ENCODE peak calls at places on chromosomes 2 and 18, in five cellular contexts. D is ovary, A is H1, C is foreskin fibroblast, G is mucosa of descending colon. U is an unnamed sample.
A peak's percentile ranks its signal among the peaks of the same experiment; 100 is the strongest.

GRCh38 chr18:73645175-73645715 is 502.4 kb downstream of the FBXO15 start:
- DNase-seq in D (no peak), A (no peak), C (peak; percentile 38), G (no peak), U (no peak)

GRCh38 chr18:25735447-25735846 is 355.0 kb downstream of the SS18 start:
- DNase-seq in D (no peak), A (no peak), C (no peak), G (no peak), U (no peak)

GRCh38 chr2:120832296-120833070 is 96.8 kb downstream of the GLI2 start:
- DNase-seq in D (no peak), A (no peak), C (no peak), G (no peak), U (no peak)

GRCh38 chr2:223759569-223760430 is 77.6 kb downstream of the AP1S3 start:
- DNase-seq in D (no peak), A (no peak), C (peak; percentile 43), G (no peak), U (peak; percentile 90)

GRCh38 chr18:24915547-24915946 is 436.4 kb downstream of the ZNF521 start:
- DNase-seq in D (no peak), A (no peak), C (peak; percentile 73), G (no peak), U (peak; percentile 0)

GRCh38 chr2:46032161-46032813 is 264.9 kb upstream of the EPAS1 start:
- DNase-seq in D (no peak), A (no peak), C (no peak), G (no peak), U (no peak)

GRCh38 chr2:134287323-134287722 is 33.5 kb downstream of the MGAT5 start:
- DNase-seq in D (no peak), A (no peak), C (no peak), G (no peak), U (no peak)

GRCh38 chr2:226121339-226121738 is 678.3 kb downstream of the IRS1 start:
- DNase-seq in D (no peak), A (no peak), C (peak; percentile 88), G (no peak), U (no peak)

GRCh38 chr2:152523091-152523490 is 188.1 kb downstream of the FMNL2 start:
- DNase-seq in D (no peak), A (no peak), C (peak; percentile 89), G (no peak), U (no peak)

GRCh38 chr2:43524180-43524965 is 71.5 kb downstream of the THADA start:
- DNase-seq in D (no peak), A (no peak), C (peak; percentile 65), G (no peak), U (no peak)

GRCh38 chr2:190607014-190607597 is 41.8 kb upstream of the NAB1 start:
- DNase-seq in D (no peak), A (no peak), C (peak; percentile 20), G (no peak), U (no peak)

GRCh38 chr2:11583203-11583752 is 49.4 kb downstream of the GREB1 start:
- DNase-seq in D (peak; percentile 69), A (no peak), C (peak; percentile 30), G (no peak), U (no peak)

GRCh38 chr2:113157897-113158753 is 15.6 kb upstream of the PSD4 start:
- DNase-seq in D (no peak), A (peak; percentile 36), C (peak; percentile 65), G (no peak), U (no peak)

GRCh38 chr2:152925540-152926448 is 207.4 kb downstream of the ARL6IP6 start:
- DNase-seq in D (peak; percentile 53), A (peak; percentile 91), C (no peak), G (peak; percentile 51), U (peak; percentile 23)

GRCh38 chr2:112634153-112634873 is 11.4 kb upstream of the SLC20A1 start:
- DNase-seq in D (no peak), A (no peak), C (no peak), G (no peak), U (no peak)

GRCh38 chr18:78974115-78974740 is 5.4 kb upstream of the SALL3 start:
- DNase-seq in D (no peak), A (peak; percentile 64), C (no peak), G (no peak), U (no peak)

GRCh38 chr2:105470979-105471378 is 72.1 kb upstream of the FHL2 start:
- DNase-seq in D (no peak), A (no peak), C (no peak), G (no peak), U (no peak)

DNA sequence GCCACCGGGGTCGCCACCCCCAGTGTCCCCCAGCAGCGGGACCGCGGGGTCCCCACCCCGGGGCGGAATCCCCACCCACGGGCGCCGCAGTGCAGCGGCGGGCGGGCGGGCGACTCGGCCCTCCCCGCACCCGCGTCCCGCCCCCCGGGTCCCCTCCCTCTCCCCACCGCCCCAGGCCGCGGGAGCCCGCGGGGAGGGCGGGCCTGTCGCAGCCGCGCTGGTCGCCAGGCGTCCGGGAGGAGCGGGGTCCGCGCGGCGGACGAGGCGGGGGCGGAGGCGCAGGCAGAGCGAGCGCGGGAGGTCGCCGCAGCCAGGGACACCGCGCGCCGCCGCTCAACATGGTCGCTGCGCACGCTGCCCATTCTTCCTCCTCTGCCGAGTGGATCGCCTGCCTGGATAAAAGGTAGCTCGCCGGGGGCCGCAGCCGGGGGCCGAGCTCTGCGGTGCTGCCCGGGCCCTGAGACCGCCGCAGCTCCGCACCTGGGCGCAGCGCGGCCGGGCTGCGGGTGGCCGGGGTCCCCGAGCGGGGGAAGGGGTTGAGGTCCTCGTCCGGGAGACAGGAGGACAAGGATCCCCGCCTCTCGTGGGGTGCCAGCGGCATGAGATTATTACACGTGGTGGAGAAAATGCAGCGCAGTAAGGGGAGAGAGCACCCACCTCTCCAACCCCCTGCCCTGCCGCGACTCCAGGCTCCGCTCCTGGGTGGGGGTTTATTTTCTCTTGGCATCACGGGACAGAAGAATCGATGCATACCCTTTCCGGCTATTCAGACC is at the start of gene RAPGEF4:
- DNase-seq in D (no peak), A (peak; percentile 63), C (peak; percentile 42), G (no peak), U (no peak)
- H3K4me3 ChIP-seq in D (peak within 1 kb of the TSS; percentile 25), A (peak within 1 kb of the TSS; percentile 68), C (peak within 1 kb of the TSS; percentile 36), G (no peak within 1 kb of the TSS), U (peak within 1 kb of the TSS; percentile 37)

GRCh38 chr2:232386490-232386739 is 7.9 kb downstream of the ALPP start:
- DNase-seq in D (peak; percentile 34), A (no peak), C (no peak), G (no peak), U (no peak)

GRCh38 chr2:232387451-232388171 is 9.1 kb downstream of the ALPP start:
- DNase-seq in D (no peak), A (peak; percentile 77), C (no peak), G (no peak), U (no peak)

GRCh38 chr2:232386740-232387450 is 8.3 kb downstream of the ALPP start:
- DNase-seq in D (no peak), A (peak; percentile 74), C (peak; percentile 33), G (no peak), U (no peak)

GRCh38 chr2:232384466-232384865 is 5.9 kb downstream of the ALPP start:
- DNase-seq in D (no peak), A (no peak), C (no peak), G (no peak), U (no peak)

DNA sequence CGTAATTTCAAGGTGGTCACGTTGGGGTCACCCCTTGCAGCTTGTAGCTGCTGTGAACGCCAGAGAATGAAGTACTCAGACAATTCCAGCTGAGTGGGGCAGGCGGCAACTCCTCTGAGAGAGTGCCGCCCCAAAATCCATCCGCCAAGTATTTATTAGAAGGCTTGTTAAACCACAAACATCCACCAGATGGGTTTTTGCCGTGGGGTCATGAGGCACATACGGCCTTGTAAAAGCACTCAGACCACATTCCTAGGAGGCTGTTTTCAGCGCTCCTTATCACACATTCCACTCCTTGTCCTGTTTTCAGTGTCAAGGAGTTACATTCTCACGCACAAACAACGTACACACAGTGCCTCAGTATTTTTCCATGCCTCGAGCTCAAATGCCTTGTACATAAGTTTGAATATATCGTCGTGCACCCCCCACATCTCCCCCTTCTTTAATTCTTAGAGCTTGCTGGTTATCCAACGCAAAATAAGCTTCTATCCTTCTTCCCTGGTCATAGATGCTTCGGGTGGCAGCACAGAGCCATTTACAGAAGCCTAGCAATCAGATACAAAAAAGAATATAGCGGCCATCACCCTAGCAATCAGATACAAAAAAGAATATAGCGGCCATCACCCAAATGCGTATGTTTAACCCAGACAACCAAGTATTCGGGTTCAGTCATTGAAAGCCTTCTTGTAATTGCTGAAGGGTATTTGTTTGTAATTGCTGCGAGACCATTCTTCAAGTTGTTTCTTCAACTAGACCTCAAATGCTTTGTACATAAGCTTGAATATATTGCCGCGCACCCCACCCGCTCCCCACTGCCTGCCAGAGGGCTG is 7.3 kb downstream of the ALPP start:
- DNase-seq in D (no peak), A (no peak), C (peak; percentile 91), G (no peak), U (no peak)
- TF ChIP-seq CTCF in D (no peak), A (no peak), C (no peak), G (no peak), U (no peak)

DNA sequence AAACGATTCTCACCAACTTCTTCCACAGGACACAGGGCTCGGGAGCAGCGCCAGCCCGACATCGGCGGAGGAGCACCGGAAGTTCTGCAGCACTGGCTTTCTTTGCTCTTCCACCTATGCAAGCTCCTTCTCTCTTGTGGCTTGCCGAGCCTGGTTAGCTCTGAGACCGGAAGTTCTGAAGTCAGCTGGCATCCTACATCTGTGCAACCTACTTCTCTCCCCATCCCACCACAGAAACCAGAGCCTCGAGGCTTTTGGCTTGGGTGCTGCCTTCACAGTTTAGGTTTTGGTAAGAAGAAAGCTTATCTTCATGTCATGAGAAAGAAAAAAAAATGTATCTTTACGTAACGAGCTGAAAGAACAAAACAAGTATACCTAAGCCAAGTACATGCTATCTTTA is 111.7 kb downstream of the ANKRD44 start:
- DNase-seq in D (peak; percentile 43), A (no peak), C (no peak), G (peak; percentile 84), U (no peak)
- H3K4me3 ChIP-seq in D (no peak overlapping the region), A (no peak overlapping the region), C (no peak overlapping the region), G (no peak overlapping the region), U (no peak overlapping the region)

DNA sequence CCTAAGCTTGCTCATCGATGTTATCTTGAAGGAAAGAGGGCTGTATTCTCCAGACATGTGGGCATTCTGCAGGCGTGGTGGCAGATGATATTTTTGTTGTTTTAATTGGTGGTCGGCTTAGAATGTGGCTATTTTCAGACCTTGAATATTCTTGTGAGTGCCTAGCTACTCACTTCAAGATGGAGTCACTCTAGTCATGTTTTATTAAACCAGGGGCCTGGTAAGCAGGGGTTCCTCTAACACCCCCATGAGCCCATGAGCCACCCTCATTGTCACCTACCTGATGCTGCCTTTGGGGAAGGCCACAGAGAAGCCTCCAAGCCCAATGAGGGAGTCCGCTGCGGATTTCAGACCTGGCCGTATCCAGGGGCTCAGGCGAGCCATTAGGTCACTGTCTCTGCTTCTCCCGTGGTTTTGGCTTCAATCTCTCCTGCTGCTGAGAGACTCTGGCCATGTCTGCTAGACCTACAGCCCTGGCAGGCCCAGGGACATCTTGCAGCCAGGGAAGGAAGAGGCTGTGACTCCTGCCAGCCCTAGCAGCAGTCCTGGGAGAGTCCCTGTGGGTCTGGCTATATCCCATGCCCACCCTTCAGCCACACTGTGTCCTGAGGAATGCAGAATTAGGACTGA is 16.3 kb upstream of the KLF11 start:
- DNase-seq in D (no peak), A (no peak), C (no peak), G (peak; percentile 18), U (no peak)
- TF ChIP-seq CTCF in D (no peak), A (no peak), C (no peak), G (no peak), U (no peak)

DNA sequence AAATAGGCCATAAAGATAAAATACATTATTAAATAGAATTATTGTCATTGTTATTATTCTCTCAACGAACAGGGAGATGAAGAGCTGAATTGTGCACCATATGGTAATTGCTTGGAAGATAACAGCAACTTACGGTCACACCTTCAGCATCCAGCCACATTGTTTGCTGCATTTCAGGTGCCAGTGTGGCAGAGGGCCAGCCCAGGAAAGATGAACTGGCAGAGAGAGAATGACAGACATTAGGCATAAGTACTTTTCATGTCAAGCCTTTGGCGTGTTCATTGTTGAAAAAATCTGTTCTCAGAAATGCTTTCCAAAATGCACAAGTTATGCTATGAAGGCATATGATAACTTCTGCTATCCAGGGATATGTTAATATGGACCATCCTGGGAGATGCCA is 748.7 kb upstream of the PIK3C3 start:
- DNase-seq in D (no peak), A (no peak), C (no peak), G (no peak), U (no peak)
- H3K4me3 ChIP-seq in D (no peak overlapping the region), A (no peak overlapping the region), C (no peak overlapping the region), G (no peak overlapping the region), U (no peak overlapping the region)